ENCODE peak calls at places on chromosomes 12 and 14, in ten cellular contexts. K is MCF 10A; T is HEK293T; H is astrocyte; M is fibroblast of mammary gland; C is cardiac fibroblast; Y is prostate gland; B is stimulated activated CD8-positive, alpha-beta memory T cell treated with anti-CD3 and anti-CD28 coated beads, Interleukin-15, amount 100 ng/mL, for 24 hours; S is putamen; A is A549. I is an unnamed sample.

GRCh38 chr12:46490635-46491034 is 118.1 kb upstream of the SLC38A2 start:
- DNase-seq in K (peak), T (no peak), H (no peak), M (peak), C (peak), Y (no peak), B (no peak), S (no peak), A (no peak), I (no peak)

GRCh38 chr12:490260-490659 is 30.5 kb downstream of the B4GALNT3 start:
- DNase-seq in K (no peak), T (no peak), H (no peak), M (no peak), C (no peak), Y (no peak), B (no peak), S (no peak), A (no peak), I (no peak)

GRCh38 chr12:8629486-8630033 is 16.9 kb upstream of the AICDA start:
- DNase-seq in K (peak), T (no peak), H (peak), M (peak), C (peak), Y (no peak), B (no peak), S (no peak), A (no peak), I (no peak)

GRCh38 chr12:104263580-104264358 is 39.8 kb upstream of the EID3 start:
- DNase-seq in K (peak), T (no peak), H (no peak), M (peak), C (peak), Y (peak), B (no peak), S (no peak), A (no peak), I (no peak)

GRCh38 chr14:59320771-59321170 is 132.3 kb downstream of the DAAM1 start:
- DNase-seq in K (peak), T (no peak), H (no peak), M (peak), C (peak), Y (no peak), B (no peak), S (no peak), A (no peak), I (no peak)

GRCh38 chr12:19799216-19799615 is 359.9 kb downstream of the AEBP2 start:
- DNase-seq in K (no peak), T (no peak), H (peak), M (no peak), C (no peak), Y (no peak), B (no peak), S (no peak), A (no peak), I (no peak)

GRCh38 chr14:90287791-90288190 is 31.4 kb downstream of the PSMC1 start:
- DNase-seq in K (no peak), T (no peak), H (no peak), M (no peak), C (no peak), Y (no peak), B (no peak), S (peak), A (no peak), I (no peak)

GRCh38 chr12:123031171-123031845 is 50.8 kb downstream of the ARL6IP4 start:
- DNase-seq in K (no peak), T (no peak), H (no peak), M (no peak), C (no peak), Y (no peak), B (no peak), S (no peak), A (no peak), I (no peak)

GRCh38 chr12:46562625-46563228 is 190.2 kb upstream of the SLC38A2 start:
- DNase-seq in K (peak), T (no peak), H (peak), M (peak), C (peak), Y (peak), B (no peak), S (no peak), A (no peak), I (no peak)

GRCh38 chr12:97650242-97650641 is 187.6 kb downstream of the RMST start:
- DNase-seq in K (peak), T (no peak), H (peak), M (peak), C (no peak), Y (no peak), B (no peak), S (no peak), A (no peak), I (no peak)

GRCh38 chr12:49892084-49892731 is 11.5 kb downstream of the FAIM2 start:
- DNase-seq in K (no peak), T (no peak), H (no peak), M (no peak), C (no peak), Y (no peak), B (no peak), S (no peak), A (no peak), I (no peak)

GRCh38 chr12:2629051-2629450 is 165.7 kb upstream of the FKBP4 start:
- DNase-seq in K (no peak), T (no peak), H (no peak), M (peak), C (no peak), Y (no peak), B (no peak), S (no peak), A (no peak), I (no peak)

GRCh38 chr14:75906680-75907280 is 75.0 kb downstream of the TGFB3 start:
- DNase-seq in K (peak), T (peak), H (peak), M (peak), C (peak), Y (peak), B (peak), S (peak), A (peak), I (peak)

GRCh38 chr14:94005324-94005723 is 8.2 kb downstream of the CCDC197 start:
- DNase-seq in K (peak), T (peak), H (no peak), M (no peak), C (no peak), Y (no peak), B (no peak), S (no peak), A (no peak), I (no peak)

GRCh38 chr14:53950031-53950793 is 6.4 kb downstream of the BMP4 start:
- DNase-seq in K (no peak), T (no peak), H (no peak), M (no peak), C (no peak), Y (no peak), B (no peak), S (no peak), A (no peak), I (no peak)

GRCh38 chr12:3365416-3366385 is 125.3 kb upstream of the PRMT8 start:
- DNase-seq in K (peak), T (peak), H (no peak), M (no peak), C (no peak), Y (peak), B (no peak), S (no peak), A (peak), I (peak)

GRCh38 chr12:127660961-127661360 is 606.0 kb upstream of the TMEM132C start:
- DNase-seq in K (no peak), T (no peak), H (no peak), M (no peak), C (no peak), Y (no peak), B (no peak), S (no peak), A (no peak), I (no peak)

GRCh38 chr14:51185754-51186153 is 54.3 kb upstream of the TMX1 start:
- DNase-seq in K (no peak), T (no peak), H (no peak), M (no peak), C (no peak), Y (no peak), B (no peak), S (no peak), A (no peak), I (no peak)

GRCh38 chr12:8970432-8970831 is 18.9 kb upstream of the KLRG1 start:
- DNase-seq in K (no peak), T (no peak), H (no peak), M (no peak), C (no peak), Y (no peak), B (no peak), S (no peak), A (no peak), I (no peak)

GRCh38 chr14:73443758-73444157 is 14.6 kb downstream of the NUMB start:
- DNase-seq in K (no peak), T (no peak), H (no peak), M (no peak), C (no peak), Y (no peak), B (no peak), S (no peak), A (no peak), I (no peak)

GRCh38 chr14:104519721-104520120 is 59.8 kb upstream of the C14orf180 start:
- DNase-seq in K (no peak), T (no peak), H (no peak), M (no peak), C (no peak), Y (no peak), B (no peak), S (no peak), A (no peak), I (no peak)

GRCh38 chr14:28901631-28902030 is 135.0 kb downstream of the FOXG1 start:
- DNase-seq in K (no peak), T (no peak), H (no peak), M (no peak), C (no peak), Y (no peak), B (no peak), S (no peak), A (no peak), I (no peak)

GRCh38 chr14:49218436-49219092 is 367.6 kb downstream of the RPS29 start:
- DNase-seq in K (peak), T (no peak), H (peak), M (peak), C (peak), Y (no peak), B (no peak), S (no peak), A (no peak), I (no peak)

GRCh38 chr14:53509227-53509822 is 356.2 kb upstream of the DDHD1 start:
- DNase-seq in K (peak), T (no peak), H (peak), M (peak), C (no peak), Y (no peak), B (no peak), S (no peak), A (no peak), I (no peak)

GRCh38 chr12:83046019-83046418 is 359.3 kb downstream of the TMTC2 start:
- DNase-seq in K (no peak), T (no peak), H (no peak), M (no peak), C (no peak), Y (no peak), B (no peak), S (no peak), A (no peak), I (no peak)

GRCh38 chr14:23025181-23025788 is 9.4 kb downstream of the PSMB5 start:
- DNase-seq in K (no peak), T (no peak), H (no peak), M (no peak), C (no peak), Y (no peak), B (no peak), S (no peak), A (no peak), I (no peak)

GRCh38 chr12:101527682-101528081 is 52.5 kb downstream of the SPIC start:
- DNase-seq in K (no peak), T (no peak), H (no peak), M (no peak), C (no peak), Y (no peak), B (no peak), S (no peak), A (no peak), I (no peak)

GRCh38 chr12:48350249-48351021 is at the start of gene ZNF641:
- DNase-seq in K (peak), T (peak), H (peak), M (peak), C (peak), Y (peak), B (peak), S (peak), A (peak), I (peak)

GRCh38 chr14:59823190-59823589 is 47.4 kb downstream of the RTN1 start:
- DNase-seq in K (no peak), T (no peak), H (no peak), M (no peak), C (no peak), Y (no peak), B (no peak), S (no peak), A (no peak), I (no peak)

GRCh38 chr12:88793091-88793490 is 212.8 kb upstream of the KITLG start:
- DNase-seq in K (no peak), T (no peak), H (peak), M (peak), C (no peak), Y (no peak), B (no peak), S (no peak), A (no peak), I (no peak)

I was measured in body of pancreas.